ENCODE peak calls at places on chromosomes 2 and 18, in five cellular contexts. Y, H, L, F and A are unnamed samples.

GRCh38 chr2:235330775-235331438 is 162.9 kb upstream of the AGAP1 start:
- DNase-seq in Y (no peak), H (no peak), L (peak), F (no peak), A (no peak)

GRCh38 chr2:105521176-105521575 is 122.3 kb upstream of the FHL2 start:
- DNase-seq in H (peak), L (no peak), Y (no peak), F (no peak), A (peak)

GRCh38 chr2:146455325-146455724 is 1389.5 kb upstream of the ACVR2A start:
- DNase-seq in F (no peak), H (no peak), L (no peak), Y (no peak), A (no peak)

GRCh38 chr2:37576831-37577230 is 94.6 kb downstream of the CDC42EP3 start:
- DNase-seq in L (no peak), Y (no peak), F (no peak), H (no peak), A (no peak)

GRCh38 chr2:6186332-6187100 is 494.3 kb downstream of the SOX11 start:
- DNase-seq in H (peak), F (no peak), Y (no peak), L (peak), A (no peak)

GRCh38 chr2:64554117-64554516 is 30.0 kb downstream of the AFTPH start:
- DNase-seq in H (no peak), L (no peak), Y (no peak), F (no peak), A (no peak)

GRCh38 chr2:174485763-174486613 is 841 bp downstream of the GPR155 start:
- DNase-seq in F (no peak), Y (peak), H (peak), L (no peak), A (no peak)

GRCh38 chr2:134235771-134236170 is 18.1 kb upstream of the MGAT5 start:
- DNase-seq in Y (no peak), L (no peak), H (peak), F (no peak), A (no peak)

GRCh38 chr18:75574197-75574596 is 146.7 kb upstream of the SMIM21 start:
- DNase-seq in H (no peak), F (no peak), L (no peak), Y (no peak), A (no peak)

GRCh38 chr2:105893011-105893995 is 148.6 kb downstream of the NCK2 start:
- DNase-seq in Y (no peak), F (no peak), H (no peak), L (no peak), A (no peak)

GRCh38 chr2:138275881-138276280 is 225.7 kb upstream of the SPOPL start:
- DNase-seq in F (no peak), Y (no peak), H (no peak), L (no peak), A (no peak)

GRCh38 chr18:24627644-24628315 is 167.3 kb downstream of the HRH4 start:
- DNase-seq in L (no peak), H (peak), Y (no peak), F (no peak), A (no peak)

GRCh38 chr18:8952796-8953760 is 149.4 kb upstream of the NDUFV2 start:
- DNase-seq in F (no peak), L (peak), Y (no peak), H (peak), A (no peak)

GRCh38 chr2:205169453-205169852 is 512.8 kb upstream of the NRP2 start:
- DNase-seq in Y (no peak), H (no peak), F (no peak), L (no peak), A (no peak)

DNA sequence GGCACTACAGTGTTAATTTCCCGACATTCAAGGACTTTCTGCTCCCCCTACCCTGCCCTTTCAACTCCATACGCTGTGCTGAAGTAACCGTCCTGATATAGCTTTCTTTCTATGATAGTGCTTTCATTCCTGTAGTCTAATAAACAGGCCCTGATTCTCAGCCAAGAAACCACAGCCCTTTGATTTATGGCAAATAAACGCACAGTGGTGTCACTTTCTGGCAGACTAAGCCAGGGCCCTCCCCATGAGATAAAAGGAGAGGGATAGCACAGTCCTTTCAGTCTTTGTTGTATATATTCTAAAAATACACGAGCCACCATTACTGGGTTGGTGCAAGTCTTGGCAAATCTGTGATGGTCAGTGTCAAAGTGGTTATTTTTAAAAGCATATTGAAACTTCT is 291.2 kb downstream of the ALPK2 start:
- DNase-seq in Y (no peak), H (peak), L (no peak), F (no peak), A (no peak)
- H2BK12ac ChIP-seq in Y (no peak), H (no peak), L (no peak), F (no peak), A (no peak)

GRCh38 chr2:237939251-237939650 is 27.6 kb upstream of the UBE2F start:
- DNase-seq in Y (no peak), H (peak), F (no peak), L (no peak), A (no peak)
- H2BK5ac ChIP-seq in Y (no peak), H (no peak), F (peak), L (no peak), A (no peak)

DNA sequence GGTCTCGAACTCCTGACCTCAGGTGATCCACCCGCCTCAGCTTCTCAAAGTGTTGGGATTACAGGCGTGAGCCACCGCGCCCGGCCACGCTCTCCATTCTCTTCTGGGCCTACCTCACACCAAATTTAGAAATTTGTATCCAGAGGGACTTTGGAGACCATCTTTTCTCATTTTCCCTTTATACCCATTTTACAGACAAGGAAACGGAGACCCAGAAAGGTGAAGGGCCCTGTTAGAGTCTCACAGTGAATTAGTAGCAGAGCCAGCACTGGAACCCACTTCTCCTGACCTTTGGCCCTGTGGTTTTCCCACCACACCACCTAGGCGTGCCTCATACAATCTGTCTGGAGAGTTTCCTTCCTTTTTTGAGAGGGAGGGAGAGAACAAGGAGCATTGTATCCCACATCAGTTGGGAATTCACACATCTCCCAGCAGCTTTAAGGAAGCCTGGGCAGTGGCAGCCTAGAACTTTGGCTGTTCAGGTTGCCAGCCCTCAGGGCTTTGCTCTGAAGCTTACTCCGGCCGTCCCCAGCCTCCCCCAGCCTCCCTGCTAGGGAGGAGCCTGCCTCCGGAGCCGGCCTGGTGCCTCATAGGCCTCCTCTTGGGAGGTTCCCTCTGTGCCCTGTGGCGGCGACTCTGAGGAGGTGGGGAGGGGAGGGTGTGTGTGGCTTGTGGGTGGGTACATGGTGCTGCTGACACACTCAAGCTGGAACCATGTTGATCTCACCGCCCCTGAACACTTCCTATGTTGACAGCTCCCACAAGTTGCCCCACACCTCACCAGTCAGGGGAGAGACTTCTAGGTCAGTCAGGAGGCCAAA is 13.8 kb downstream of the FOSL2 start:
- DNase-seq in L (no peak), Y (no peak), H (peak), F (no peak), A (no peak)
- H3K9ac ChIP-seq in L (no peak), Y (no peak), H (peak), F (no peak), A (peak)

GRCh38 chr2:196201229-196201998 is 30.0 kb upstream of the STK17B start:
- DNase-seq in L (no peak), H (peak), Y (no peak), F (no peak), A (no peak)
- H2BK12ac ChIP-seq in L (no peak), H (no peak), Y (no peak), F (no peak), A (no peak)